ENCODE peak calls at places on chromosomes 1 and 21, in four cellular contexts. M is activated CD8-positive, alpha-beta memory T cell treated with anti-CD3 and anti-CD28 coated beads, Interleukin-2, amount 50 U/mL, for 48 hours; I is stimulated activated CD4-positive, alpha-beta T cell treated with anti-CD3 and anti-CD28 coated beads, TNF-alpha, amount 100 ng/mL, for 24 hours; R is cardiac muscle cell. V is an unnamed sample.

GRCh38 chr1:223341111-223341510 is 22.9 kb downstream of the SUSD4 start:
- DNase-seq in M (no peak), R (peak), I (no peak), V (no peak)

GRCh38 chr1:234320549-234320948 is 52.7 kb upstream of the COA6 start:
- DNase-seq in R (no peak), M (no peak), I (no peak), V (no peak)

GRCh38 chr1:157403203-157403602 is 149.1 kb downstream of the FCRL5 start:
- DNase-seq in I (no peak), M (no peak), R (no peak), V (peak)

GRCh38 chr1:236354330-236355147 is 39.5 kb upstream of the EDARADD start:
- DNase-seq in R (peak), I (no peak), M (no peak), V (no peak)

GRCh38 chr1:153790282-153790995 is 15.2 kb downstream of the SLC27A3 start:
- DNase-seq in I (no peak), R (peak), M (no peak), V (no peak)

GRCh38 chr1:115677172-115677542 is 35.4 kb downstream of the VANGL1 start:
- DNase-seq in R (peak), I (no peak), M (no peak), V (no peak)

GRCh38 chr1:28066393-28067154 is 21.8 kb downstream of the EYA3 start:
- DNase-seq in R (no peak), M (no peak), I (no peak), V (no peak)

GRCh38 chr1:76354236-76354635 is 279.7 kb downstream of the ST6GALNAC3 start:
- DNase-seq in R (no peak), I (no peak), M (no peak), V (no peak)

GRCh38 chr1:94863919-94864318 is 43.8 kb downstream of the SLC44A3 start:
- DNase-seq in I (no peak), M (no peak), R (no peak), V (no peak)

GRCh38 chr1:93081716-93082115 is 2.6 kb downstream of the MTF2 start:
- DNase-seq in I (no peak), R (no peak), M (no peak), V (no peak)

GRCh38 chr1:233482388-233482787 is 131.5 kb upstream of the KCNK1 start:
- DNase-seq in I (no peak), R (no peak), M (no peak), V (no peak)

GRCh38 chr1:184792450-184792969 is 37.9 kb upstream of the EDEM3 start:
- DNase-seq in I (peak), R (peak), M (no peak), V (peak)

GRCh38 chr21:43317254-43317748 is 109.6 kb downstream of the SIK1 start:
- DNase-seq in R (no peak), M (no peak), I (no peak), V (no peak)

GRCh38 chr1:172408958-172409357 is 11.5 kb upstream of the C1orf105 start:
- DNase-seq in M (no peak), R (no peak), I (no peak), V (no peak)

GRCh38 chr1:24266398-24266941 is 52.7 kb upstream of the GRHL3 start:
- DNase-seq in M (no peak), R (no peak), I (no peak), V (no peak)

GRCh38 chr1:231550448-231550781 is 21.9 kb downstream of the TSNAX start:
- DNase-seq in R (peak), M (no peak), I (no peak), V (no peak)

GRCh38 chr1:11736746-11737639 is 1.1 kb downstream of the AGTRAP start:
- DNase-seq in R (peak), M (no peak), I (peak), V (no peak)

GRCh38 chr1:236129315-236129714 is 13.0 kb upstream of the GPR137B start:
- DNase-seq in R (no peak), M (no peak), I (no peak), V (no peak)

GRCh38 chr1:170498896-170499295 is 33.1 kb upstream of the GORAB start:
- DNase-seq in M (no peak), I (no peak), R (no peak), V (no peak)

GRCh38 chr1:3138623-3139151 is 69.7 kb downstream of the PRDM16 start:
- DNase-seq in M (no peak), I (no peak), R (no peak), V (no peak)

GRCh38 chr21:36709030-36709867 is 10.3 kb downstream of the SIM2 start:
- DNase-seq in I (no peak), M (no peak), R (no peak), V (no peak)

GRCh38 chr1:238465449-238465848 is 574.7 kb upstream of the ZP4 start:
- DNase-seq in R (no peak), I (no peak), M (no peak), V (no peak)

GRCh38 chr1:107724648-107725047 is 240.3 kb downstream of the VAV3 start:
- DNase-seq in R (no peak), M (no peak), I (no peak), V (no peak)

GRCh38 chr21:16194851-16195251 is 465.1 kb downstream of the USP25 start:
- DNase-seq in I (no peak), R (peak), M (no peak), V (no peak)

GRCh38 chr1:184893695-184894094 is 80.6 kb downstream of the NIBAN1 start:
- DNase-seq in I (no peak), R (no peak), M (no peak), V (no peak)

GRCh38 chr1:31811605-31812004 is 4.2 kb downstream of the SPOCD1 start:
- DNase-seq in R (peak), I (no peak), M (peak), V (no peak)

GRCh38 chr1:24309762-24310485 is 9.2 kb upstream of the GRHL3 start:
- DNase-seq in R (no peak), I (no peak), M (no peak), V (no peak)

GRCh38 chr1:200311256-200311655 is 98.6 kb downstream of the ZNF281 start:
- DNase-seq in R (no peak), M (no peak), I (no peak), V (no peak)

GRCh38 chr1:94385354-94385947 is 32.7 kb upstream of the ABCD3 start:
- DNase-seq in R (no peak), I (peak), M (peak), V (no peak)

GRCh38 chr1:156885314-156885713 is 8.2 kb upstream of the PEAR1 start:
- DNase-seq in M (no peak), R (no peak), I (no peak), V (no peak)

GRCh38 chr21:39175154-39175553 is 8.1 kb downstream of the PSMG1 start:
- DNase-seq in R (peak), M (no peak), I (no peak), V (no peak)

GRCh38 chr1:47679826-47680225 is 242.0 kb downstream of the FOXD2 start:
- DNase-seq in R (no peak), I (no peak), M (peak), V (no peak)

GRCh38 chr1:42155362-42155761 is 2.2 kb downstream of the GUCA2B start:
- DNase-seq in M (no peak), I (no peak), R (no peak), V (no peak)

GRCh38 chr1:115373305-115373704 is 35.3 kb upstream of the NGF start:
- DNase-seq in M (no peak), I (no peak), R (no peak), V (no peak)

GRCh38 chr1:181319903-181320302 is 163.4 kb upstream of the CACNA1E start:
- DNase-seq in I (no peak), R (no peak), M (no peak), V (no peak)

GRCh38 chr21:37787456-37787855 is 128.8 kb downstream of the KCNJ6 start:
- DNase-seq in I (no peak), R (no peak), M (no peak), V (peak)

GRCh38 chr1:168469690-168470089 is 74.1 kb downstream of the XCL2 start:
- DNase-seq in R (no peak), M (peak), I (peak), V (no peak)

V was measured in brain pericyte.